ENCODE peak calls at places on chromosomes 3 and 15, in six cellular contexts. T is heart right ventricle, C is type B pancreatic cell, M is glutamatergic neuron, Z is fibroblast of mammary gland, U is foreskin fibroblast. N is an unnamed sample.

GRCh38 chr3:66403268-66403990 is 97.4 kb downstream of the LRIG1 start:
- DNase-seq in Z (peak), U (no peak), C (no peak), T (no peak), M (no peak), N (no peak)

GRCh38 chr3:129577356-129577755 is 29.1 kb downstream of the PLXND1 start:
- DNase-seq in U (no peak), Z (peak), C (no peak), T (peak), M (peak), N (no peak)

GRCh38 chr3:5186089-5186853 is 1.2 kb upstream of the EDEM1 start:
- DNase-seq in C (no peak), M (no peak), Z (no peak), U (peak), T (no peak), N (no peak)

GRCh38 chr3:107987036-107987557 is 103.7 kb downstream of the CD47 start:
- DNase-seq in U (peak), Z (peak), M (no peak), C (no peak), T (peak), N (peak)

GRCh38 chr15:49824700-49825099 is 203.9 kb downstream of the DTWD1 start:
- DNase-seq in Z (no peak), T (no peak), M (no peak), C (no peak), U (no peak), N (no peak)

GRCh38 chr15:74535388-74536084 is 5.5 kb upstream of the ARID3B start:
- DNase-seq in U (peak), T (no peak), C (no peak), Z (peak), M (no peak), N (no peak)

GRCh38 chr15:39770748-39771689 is 11.6 kb downstream of the FSIP1 start:
- DNase-seq in U (peak), T (no peak), M (peak), Z (peak), C (no peak), N (peak)

GRCh38 chr3:31240466-31240865 is 292.3 kb upstream of the STT3B start:
- DNase-seq in Z (no peak), U (no peak), M (no peak), T (no peak), C (no peak), N (peak)

GRCh38 chr3:106115557-106115956 is 246.7 kb upstream of the CBLB start:
- DNase-seq in U (no peak), C (no peak), M (no peak), Z (no peak), T (no peak), N (no peak)

GRCh38 chr3:191136347-191136746 is 62.7 kb upstream of the OSTN start:
- DNase-seq in Z (peak), C (no peak), T (no peak), U (no peak), M (no peak), N (peak)

GRCh38 chr3:132435911-132436425 is 18.7 kb downstream of the DNAJC13 start:
- DNase-seq in U (no peak), Z (no peak), T (no peak), C (no peak), M (no peak), N (no peak)

GRCh38 chr3:45546636-45547201 is 47.8 kb upstream of the LIMD1 start:
- DNase-seq in C (no peak), U (no peak), Z (no peak), M (peak), T (no peak), N (no peak)

GRCh38 chr15:90816401-90817116 is 51.8 kb upstream of the FURIN start:
- DNase-seq in T (no peak), Z (no peak), M (no peak), U (no peak), C (no peak), N (no peak)

GRCh38 chr15:92637621-92638020 is 18.0 kb downstream of the FAM174B start:
- DNase-seq in C (no peak), T (peak), U (no peak), Z (no peak), M (no peak), N (no peak)

GRCh38 chr3:182989566-182989965 is 9.2 kb upstream of the DCUN1D1 start:
- DNase-seq in U (no peak), T (no peak), M (no peak), Z (no peak), C (no peak), N (no peak)

GRCh38 chr15:68682330-68682729 is 103.5 kb downstream of the CORO2B start:
- DNase-seq in Z (no peak), M (no peak), C (no peak), U (no peak), T (no peak), N (no peak)

GRCh38 chr3:150410311-150411105 is 2.4 kb downstream of the TSC22D2 start:
- DNase-seq in T (peak), Z (no peak), M (peak), U (no peak), C (peak), N (no peak)

GRCh38 chr3:151169700-151170224 is 33.3 kb downstream of the GPR171 start:
- DNase-seq in U (no peak), M (no peak), T (peak), C (no peak), Z (no peak), N (no peak)

GRCh38 chr3:165830746-165831145 is 6.5 kb downstream of the BCHE start:
- DNase-seq in U (no peak), M (no peak), C (no peak), T (no peak), Z (no peak), N (no peak)

GRCh38 chr3:197186887-197187588 is 111.4 kb downstream of the DLG1 start:
- DNase-seq in U (peak), C (no peak), M (no peak), Z (peak), T (no peak), N (peak)

GRCh38 chr3:120349819-120350125 is 618 bp upstream of the LRRC58 start:
- DNase-seq in U (no peak), T (no peak), M (no peak), C (no peak), Z (no peak), N (no peak)

GRCh38 chr3:99419111-99419510 is 219.3 kb upstream of the COL8A1 start:
- DNase-seq in Z (peak), T (no peak), U (peak), C (no peak), M (no peak), N (peak)

GRCh38 chr3:45554001-45554691 is 40.4 kb upstream of the LIMD1 start:
- DNase-seq in Z (peak), C (no peak), T (peak), U (peak), M (no peak), N (no peak)

GRCh38 chr3:71129611-71130515 is 453.7 kb downstream of the FOXP1 start:
- DNase-seq in C (no peak), T (no peak), M (no peak), U (peak), Z (peak), N (peak)

GRCh38 chr15:48565560-48566482 is 79.7 kb downstream of the FBN1 start:
- DNase-seq in M (no peak), C (no peak), U (peak), Z (peak), T (no peak), N (peak)

GRCh38 chr3:64530434-64531049 is 157.3 kb downstream of the ADAMTS9 start:
- DNase-seq in T (no peak), C (no peak), U (peak), M (peak), Z (peak), N (peak)

GRCh38 chr3:141708367-141708766 is 29.7 kb upstream of the RNF7 start:
- DNase-seq in C (no peak), T (no peak), U (no peak), M (no peak), Z (no peak), N (no peak)

GRCh38 chr3:100041328-100041749 is 73.0 kb downstream of the FILIP1L start:
- DNase-seq in M (no peak), U (peak), T (no peak), Z (peak), C (no peak), N (peak)

GRCh38 chr3:116394365-116394764 is 50.9 kb downstream of the LSAMP start:
- DNase-seq in C (no peak), M (no peak), U (no peak), T (no peak), Z (peak), N (no peak)

GRCh38 chr3:48404440-48405342 is 25.2 kb downstream of the PLXNB1 start:
- DNase-seq in C (peak), T (no peak), M (no peak), U (no peak), Z (no peak), N (no peak)

GRCh38 chr3:24272875-24273274 is 221.8 kb downstream of the THRB start:
- DNase-seq in C (no peak), Z (peak), T (no peak), U (no peak), M (no peak), N (no peak)

GRCh38 chr3:17258823-17259436 is 374.2 kb downstream of the PLCL2 start:
- DNase-seq in Z (peak), C (no peak), U (peak), T (no peak), M (no peak), N (peak)

GRCh38 chr3:127147291-127147905 is 45.5 kb upstream of the PRR23E start:
- DNase-seq in C (no peak), M (no peak), T (no peak), U (no peak), Z (no peak), N (no peak)

GRCh38 chr15:61050844-61051569 is 178.1 kb downstream of the RORA start:
- DNase-seq in T (no peak), C (no peak), M (no peak), U (no peak), Z (peak), N (peak)

DNA sequence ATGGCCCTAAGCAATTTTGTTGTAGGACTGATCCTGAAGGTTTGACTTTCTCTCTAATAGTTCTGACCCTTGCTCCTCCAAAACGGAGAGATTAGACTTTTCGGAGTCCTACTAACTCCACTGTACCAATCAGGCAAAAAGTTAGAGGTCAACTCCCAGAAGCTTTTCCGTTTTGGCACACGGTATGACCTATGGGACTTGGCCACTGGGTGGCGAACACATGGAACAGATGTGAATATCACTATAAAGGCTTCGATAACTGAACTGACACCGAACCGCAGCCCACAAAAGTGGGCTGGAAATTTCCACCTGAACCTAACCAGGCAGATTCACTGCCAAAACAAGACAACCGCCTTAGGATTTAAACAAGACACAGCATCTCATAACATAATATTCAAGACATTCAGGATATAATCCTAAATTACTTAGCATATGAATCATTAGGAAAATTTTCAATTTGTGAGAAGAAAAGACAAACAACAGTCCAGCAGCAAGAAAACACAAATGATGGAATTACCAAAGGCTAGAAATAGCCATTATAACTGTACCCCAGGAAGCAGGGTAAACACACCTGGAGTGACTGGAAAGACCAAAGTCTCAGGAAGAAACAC is 12.2 kb upstream of the TM2D3 start:
- DNase-seq in M (no peak), T (no peak), C (no peak), Z (peak), U (peak), N (no peak)
- TF ChIP-seq CTCF in M (peak), T (peak), C (peak), Z (peak), U (peak), N (peak)

GRCh38 chr3:13260259-13261103 is 159.6 kb downstream of the NUP210 start:
- DNase-seq in Z (no peak), T (no peak), C (no peak), M (no peak), U (no peak), N (no peak)
- TF ChIP-seq CTCF in Z (no peak), T (no peak), C (peak), M (peak), U (no peak), N (peak)

GRCh38 chr3:60742606-60743145 is 508.6 kb downstream of the FHIT start:
- DNase-seq in Z (peak), T (no peak), U (no peak), M (peak), C (no peak), N (peak)
- TF ChIP-seq CTCF in Z (no peak), T (no peak), U (peak), M (peak), C (peak), N (peak)

DNA sequence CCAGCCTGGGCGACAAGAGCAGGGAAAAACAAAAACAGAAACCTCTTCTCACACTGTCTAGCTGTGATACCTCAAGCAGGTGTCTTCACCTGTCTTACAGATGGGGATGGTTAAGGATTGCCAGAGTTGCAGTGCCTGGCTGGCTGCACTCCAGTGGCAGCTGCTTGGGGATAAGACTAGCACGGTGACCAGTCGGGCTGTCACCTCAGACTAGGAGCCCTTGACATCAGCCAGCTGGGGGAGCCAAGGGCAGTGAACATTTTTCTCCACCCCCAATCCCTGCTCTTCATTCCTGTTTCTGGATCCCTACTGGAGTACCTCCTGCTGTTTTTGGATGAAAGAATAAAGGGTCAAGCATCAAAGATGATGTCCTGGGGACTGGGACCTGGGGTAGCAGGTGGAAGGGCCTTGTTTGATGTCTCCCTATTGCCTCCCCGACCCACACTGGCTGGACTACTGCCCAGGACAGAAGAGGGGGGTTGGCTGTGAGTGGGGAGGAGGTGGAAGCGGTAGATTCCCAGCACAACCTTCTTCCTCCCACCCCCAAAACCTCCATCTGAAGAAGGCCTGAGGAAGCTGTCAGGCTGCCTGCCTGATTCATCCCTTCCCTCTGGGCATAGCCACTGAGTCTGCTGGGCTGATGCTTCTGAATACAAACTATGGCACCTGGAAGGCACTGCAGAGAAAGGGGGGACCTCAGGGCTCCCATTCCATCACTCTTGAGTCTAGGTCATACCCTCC is 7.0 kb upstream of the CPNE9 start:
- DNase-seq in Z (no peak), T (no peak), C (no peak), U (no peak), M (no peak), N (no peak)
- TF ChIP-seq CTCF in Z (no peak), T (no peak), C (no peak), U (no peak), M (no peak), N (no peak)

GRCh38 chr15:98997312-98997711 is 10.3 kb downstream of the PGPEP1L start:
- DNase-seq in M (no peak), C (no peak), T (no peak), U (no peak), Z (no peak), N (no peak)
- TF ChIP-seq CTCF in M (no peak), C (no peak), T (no peak), U (no peak), Z (no peak), N (no peak)

GRCh38 chr15:59687831-59688230 is 1.3 kb downstream of the BNIP2 start:
- DNase-seq in M (no peak), C (no peak), Z (peak), U (no peak), T (no peak), N (no peak)

GRCh38 chr15:59688888-59689625 is at the start of gene BNIP2:
- DNase-seq in T (peak), U (peak), M (peak), Z (peak), C (peak), N (peak)

GRCh38 chr15:59688383-59688887 is 685 bp downstream of the BNIP2 start:
- DNase-seq in Z (peak), C (no peak), T (no peak), U (peak), M (no peak), N (peak)

GRCh38 chr15:59691194-59691805 is 2.2 kb upstream of the BNIP2 start:
- DNase-seq in U (peak), Z (peak), C (no peak), M (peak), T (no peak), N (peak)

GRCh38 chr15:59689626-59690236 is 611 bp upstream of the BNIP2 start:
- DNase-seq in Z (peak), C (no peak), T (peak), U (peak), M (peak), N (peak)
- TF ChIP-seq CTCF in Z (no peak), C (no peak), T (no peak), U (no peak), M (no peak), N (no peak)

GRCh38 chr3:72510247-72510646 is 338.0 kb downstream of the SHQ1 start:
- DNase-seq in Z (no peak), U (no peak), C (no peak), M (no peak), T (no peak), N (no peak)
- TF ChIP-seq CTCF in Z (no peak), U (no peak), C (no peak), M (no peak), T (no peak), N (no peak)

GRCh38 chr3:177622520-177622919 is 425.2 kb upstream of the TBL1XR1 start:
- DNase-seq in Z (no peak), C (no peak), T (no peak), M (no peak), U (no peak), N (no peak)
- TF ChIP-seq CTCF in Z (no peak), C (no peak), T (no peak), M (no peak), U (no peak), N (peak)

DNA sequence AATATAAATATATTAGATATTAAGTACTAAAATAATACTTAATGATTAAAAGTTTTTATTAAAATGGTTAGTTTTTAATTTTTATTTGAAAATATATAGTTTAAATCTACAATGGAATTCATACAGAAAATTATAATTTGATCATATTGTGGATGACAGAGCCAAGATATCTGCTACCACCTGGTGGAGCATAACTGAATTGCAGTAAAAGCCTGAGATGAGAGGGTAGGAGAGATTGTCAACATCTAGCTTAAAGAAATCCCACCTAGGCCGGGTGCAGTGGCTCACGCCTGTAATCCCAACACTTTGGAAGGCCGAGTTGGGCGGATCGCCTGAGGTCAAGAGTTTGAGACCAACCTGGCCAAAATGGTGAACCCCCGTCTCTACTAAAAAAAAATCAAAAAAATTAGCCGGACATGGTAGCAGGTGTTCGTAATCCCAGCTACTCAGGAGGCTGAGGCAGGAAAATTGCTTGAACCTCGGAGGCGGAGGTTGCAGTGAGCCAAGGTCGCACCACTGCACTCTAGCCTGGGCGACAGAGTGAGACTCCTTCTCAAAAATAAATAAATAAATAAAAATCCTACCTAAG is 25.1 kb upstream of the CSTA start:
- DNase-seq in U (peak), T (no peak), M (no peak), Z (peak), C (no peak), N (no peak)
- TF ChIP-seq CTCF in U (peak), T (no peak), M (peak), Z (peak), C (peak), N (peak)

N was measured in HFFc6.